ENCODE peak calls at places on chromosomes 4 and X, in ten cellular contexts. M is stomach, K is astrocyte, C is upper lobe of left lung, L is breast epithelium, Q is foreskin fibroblast, D is A549, T is cardiac muscle cell, B is GM06990, J is NB4. F is an unnamed sample.

GRCh38 chr4:170089743-170090666 is at the start of gene AADAT:
- DNase-seq in M (peak), K (peak), C (peak), L (no peak), Q (peak), D (peak), T (peak), B (peak), J (peak), F (peak)

GRCh38 chrX:40058719-40059118 is 39.0 kb downstream of the BCOR start:
- DNase-seq in M (peak), K (no peak), C (no peak), L (no peak), Q (no peak), D (no peak), T (no peak), B (no peak), J (no peak), F (no peak)

GRCh38 chr4:47490550-47490949 is 5.5 kb downstream of the ATP10D start:
- DNase-seq in M (no peak), K (peak), C (no peak), L (no peak), Q (peak), D (peak), T (peak), B (no peak), J (peak), F (peak)

GRCh38 chr4:157819693-157820464 is 352.9 kb downstream of the GASK1B start:
- DNase-seq in M (no peak), K (no peak), C (peak), L (no peak), Q (no peak), D (no peak), T (no peak), B (no peak), J (no peak), F (no peak)

GRCh38 chr4:6916587-6917444 is 7.2 kb downstream of the TBC1D14 start:
- DNase-seq in M (peak), K (peak), C (no peak), L (peak), Q (no peak), D (no peak), T (peak), B (no peak), J (peak), F (no peak)

GRCh38 chr4:4477796-4478195 is 64.1 kb downstream of the STX18 start:
- DNase-seq in M (no peak), K (peak), C (no peak), L (no peak), Q (no peak), D (no peak), T (no peak), B (no peak), J (no peak), F (no peak)

GRCh38 chrX:17459596-17459995 is 84.6 kb downstream of the NHS start:
- DNase-seq in M (no peak), K (peak), C (no peak), L (no peak), Q (peak), D (no peak), T (peak), B (no peak), J (no peak), F (peak)

GRCh38 chr4:190018201-190018920 is 8.7 kb downstream of the FRG2 start:
- DNase-seq in M (no peak), K (no peak), C (peak), L (no peak), Q (peak), D (no peak), T (no peak), B (no peak), J (no peak), F (no peak)

GRCh38 chr4:3510481-3510880 is 21.7 kb downstream of the LRPAP1 start:
- DNase-seq in M (no peak), K (no peak), C (peak), L (no peak), Q (no peak), D (no peak), T (no peak), B (no peak), J (no peak), F (no peak)

GRCh38 chr4:111454961-111455360 is 690.3 kb upstream of the FAM241A start:
- DNase-seq in M (no peak), K (no peak), C (no peak), L (no peak), Q (peak), D (no peak), T (peak), B (no peak), J (no peak), F (no peak)

GRCh38 chrX:109448539-109448938 is 33.3 kb downstream of the GUCY2F start:
- DNase-seq in M (no peak), K (no peak), C (no peak), L (no peak), Q (peak), D (no peak), T (no peak), B (no peak), J (no peak), F (no peak)

GRCh38 chrX:149877157-149877556 is 3.8 kb upstream of the MAGEA8 start:
- DNase-seq in M (no peak), K (no peak), C (no peak), L (no peak), Q (no peak), D (no peak), T (no peak), B (no peak), J (no peak), F (no peak)

GRCh38 chrX:152896450-152896849 is 1.4 kb upstream of the ZNF185 start:
- DNase-seq in M (no peak), K (no peak), C (no peak), L (no peak), Q (peak), D (peak), T (no peak), B (no peak), J (peak), F (no peak)

GRCh38 chrX:20270557-20270880 is 3.8 kb upstream of the RPS6KA3 start:
- DNase-seq in M (no peak), K (peak), C (no peak), L (no peak), Q (peak), D (no peak), T (peak), B (no peak), J (no peak), F (no peak)

GRCh38 chr4:7864685-7865084 is 75.0 kb downstream of the AFAP1 start:
- DNase-seq in M (no peak), K (no peak), C (no peak), L (no peak), Q (no peak), D (no peak), T (no peak), B (no peak), J (no peak), F (no peak)

GRCh38 chrX:54922547-54922946 is 1.9 kb downstream of the TRO start:
- DNase-seq in M (no peak), K (no peak), C (no peak), L (no peak), Q (no peak), D (no peak), T (no peak), B (no peak), J (no peak), F (no peak)

GRCh38 chrX:139639253-139639652 is 68.7 kb downstream of the MCF2 start:
- DNase-seq in M (no peak), K (no peak), C (no peak), L (no peak), Q (no peak), D (no peak), T (no peak), B (no peak), J (no peak), F (no peak)

GRCh38 chr4:130849985-130850632 is 1754.2 kb downstream of the C4orf33 start:
- DNase-seq in M (peak), K (peak), C (no peak), L (no peak), Q (no peak), D (no peak), T (peak), B (no peak), J (no peak), F (no peak)

GRCh38 chrX:2385224-2385623 is 115.6 kb downstream of the DHRSX start:
- DNase-seq in M (no peak), K (peak), C (no peak), L (no peak), Q (peak), D (peak), T (peak), B (no peak), J (no peak), F (peak)

DNA sequence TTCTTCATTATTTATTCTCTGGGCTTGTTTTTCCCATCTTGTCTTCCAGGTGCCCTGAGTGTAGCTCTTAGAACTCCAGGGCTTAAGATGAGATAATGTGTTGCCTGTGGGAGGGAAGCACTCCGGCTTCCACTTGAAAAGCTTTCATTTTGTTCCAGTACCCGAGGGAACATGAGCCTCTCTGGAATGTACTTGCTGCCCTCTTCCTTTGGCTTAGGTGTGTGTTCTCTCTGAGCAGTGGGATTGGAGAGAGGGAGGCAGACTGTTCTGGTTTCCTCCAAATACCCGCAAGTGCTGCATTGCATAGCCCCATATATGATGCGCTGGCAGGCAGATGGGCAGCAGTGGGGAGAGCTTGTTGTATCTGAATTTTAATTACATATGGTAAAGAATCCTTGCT is 861 bp upstream of the DTHD1 start:
- DNase-seq in M (no peak), K (no peak), C (no peak), L (no peak), Q (no peak), D (no peak), T (no peak), B (no peak), J (no peak), F (no peak)
- TF ChIP-seq CTCF in M (no peak), K (no peak), C (no peak), L (no peak), Q (no peak), D (no peak), T (no peak), B (no peak), J (no peak), F (no peak)

DNA sequence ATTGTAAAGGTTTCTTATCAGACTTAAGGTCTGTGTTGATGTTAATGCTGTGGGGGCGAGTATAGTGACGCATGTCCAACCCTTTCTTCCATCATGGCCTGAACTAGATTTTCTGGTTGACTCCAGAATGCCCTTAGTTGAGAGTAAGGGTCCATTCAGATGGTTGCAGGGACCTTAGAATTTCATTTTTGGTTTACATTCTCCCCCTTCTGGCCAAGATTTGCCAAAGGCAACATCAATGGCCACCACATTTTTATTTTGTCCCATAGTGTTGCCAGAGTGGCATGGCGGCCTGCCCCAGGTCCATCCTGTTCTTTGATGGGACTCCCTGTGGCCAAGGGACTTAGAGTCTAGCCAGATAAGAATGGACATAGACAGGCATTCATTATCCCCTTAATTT is 368.5 kb downstream of the GPM6A start:
- DNase-seq in M (no peak), K (no peak), C (no peak), L (no peak), Q (no peak), D (no peak), T (no peak), B (no peak), J (no peak), F (no peak)
- TF ChIP-seq CTCF in M (no peak), K (peak), C (no peak), L (no peak), Q (no peak), D (no peak), T (no peak), B (no peak), J (peak), F (no peak)

GRCh38 chr4:19486400-19486799 is 765.3 kb upstream of the SLIT2 start:
- DNase-seq in M (no peak), K (no peak), C (no peak), L (no peak), Q (peak), D (no peak), T (no peak), B (no peak), J (peak), F (no peak)
- TF ChIP-seq CTCF in M (no peak), K (no peak), C (no peak), L (no peak), Q (no peak), D (no peak), T (no peak), B (no peak), J (peak), F (peak)

GRCh38 chrX:45842916-45843315 is 642.2 kb upstream of the DIPK2B start:
- DNase-seq in M (no peak), K (no peak), C (no peak), L (no peak), Q (no peak), D (no peak), T (no peak), B (no peak), J (no peak), F (no peak)

GRCh38 chrX:45842207-45842900 is 641.7 kb upstream of the DIPK2B start:
- DNase-seq in M (no peak), K (peak), C (no peak), L (no peak), Q (no peak), D (no peak), T (no peak), B (no peak), J (no peak), F (no peak)

GRCh38 chrX:45845142-45845541 is 644.5 kb upstream of the DIPK2B start:
- DNase-seq in M (no peak), K (no peak), C (no peak), L (no peak), Q (no peak), D (no peak), T (no peak), B (no peak), J (no peak), F (no peak)

GRCh38 chrX:45846328-45846727 is 645.7 kb upstream of the DIPK2B start:
- DNase-seq in M (no peak), K (no peak), C (no peak), L (no peak), Q (no peak), D (no peak), T (no peak), B (no peak), J (no peak), F (no peak)

GRCh38 chrX:45843518-45843917 is 642.8 kb upstream of the DIPK2B start:
- DNase-seq in M (no peak), K (no peak), C (no peak), L (no peak), Q (peak), D (no peak), T (peak), B (no peak), J (peak), F (no peak)
- TF ChIP-seq CTCF in M (no peak), K (no peak), C (no peak), L (no peak), Q (no peak), D (peak), T (no peak), B (peak), J (no peak), F (no peak)

GRCh38 chr4:99947608-99948007 is 1.2 kb upstream of the DNAJB14 start:
- DNase-seq in M (no peak), K (no peak), C (no peak), L (no peak), Q (peak), D (no peak), T (no peak), B (no peak), J (peak), F (no peak)

GRCh38 chr4:99946346-99947189 is at the start of gene DNAJB14:
- DNase-seq in M (peak), K (peak), C (peak), L (peak), Q (peak), D (no peak), T (peak), B (peak), J (peak), F (peak)

GRCh38 chr4:99947190-99947578 is 766 bp upstream of the DNAJB14 start:
- DNase-seq in M (no peak), K (no peak), C (no peak), L (no peak), Q (peak), D (no peak), T (no peak), B (no peak), J (no peak), F (no peak)

GRCh38 chr4:99943904-99944437 is 2.4 kb downstream of the DNAJB14 start:
- DNase-seq in M (no peak), K (no peak), C (no peak), L (no peak), Q (no peak), D (no peak), T (no peak), B (peak), J (no peak), F (no peak)

GRCh38 chr4:99945718-99946345 is 586 bp downstream of the DNAJB14 start:
- DNase-seq in M (peak), K (peak), C (peak), L (no peak), Q (peak), D (no peak), T (peak), B (no peak), J (peak), F (peak)
- TF ChIP-seq CTCF in M (no peak), K (no peak), C (no peak), L (no peak), Q (no peak), D (no peak), T (no peak), B (no peak), J (no peak), F (no peak)

GRCh38 chrX:53481093-53481492 is 46.9 kb upstream of the HSD17B10 start:
- DNase-seq in M (peak), K (no peak), C (no peak), L (no peak), Q (peak), D (peak), T (no peak), B (no peak), J (peak), F (no peak)
- TF ChIP-seq CTCF in M (no peak), K (peak), C (no peak), L (no peak), Q (peak), D (peak), T (peak), B (peak), J (peak), F (peak)

GRCh38 chrX:97026406-97026805 is 142.7 kb downstream of the RPA4 start:
- DNase-seq in M (no peak), K (no peak), C (no peak), L (no peak), Q (no peak), D (no peak), T (peak), B (no peak), J (no peak), F (no peak)
- TF ChIP-seq CTCF in M (no peak), K (no peak), C (no peak), L (no peak), Q (no peak), D (peak), T (peak), B (no peak), J (no peak), F (no peak)

GRCh38 chr4:45072981-45073380 is 346.6 kb upstream of the GNPDA2 start:
- DNase-seq in M (no peak), K (no peak), C (no peak), L (no peak), Q (no peak), D (no peak), T (no peak), B (no peak), J (no peak), F (no peak)

GRCh38 chr4:45079616-45080015 is 353.3 kb upstream of the GNPDA2 start:
- DNase-seq in M (no peak), K (no peak), C (no peak), L (no peak), Q (no peak), D (no peak), T (no peak), B (no peak), J (no peak), F (no peak)

GRCh38 chr4:45078201-45078600 is 351.8 kb upstream of the GNPDA2 start:
- DNase-seq in M (no peak), K (no peak), C (no peak), L (no peak), Q (no peak), D (no peak), T (peak), B (no peak), J (no peak), F (no peak)
- TF ChIP-seq CTCF in M (no peak), K (no peak), C (no peak), L (no peak), Q (no peak), D (no peak), T (no peak), B (no peak), J (no peak), F (no peak)

DNA sequence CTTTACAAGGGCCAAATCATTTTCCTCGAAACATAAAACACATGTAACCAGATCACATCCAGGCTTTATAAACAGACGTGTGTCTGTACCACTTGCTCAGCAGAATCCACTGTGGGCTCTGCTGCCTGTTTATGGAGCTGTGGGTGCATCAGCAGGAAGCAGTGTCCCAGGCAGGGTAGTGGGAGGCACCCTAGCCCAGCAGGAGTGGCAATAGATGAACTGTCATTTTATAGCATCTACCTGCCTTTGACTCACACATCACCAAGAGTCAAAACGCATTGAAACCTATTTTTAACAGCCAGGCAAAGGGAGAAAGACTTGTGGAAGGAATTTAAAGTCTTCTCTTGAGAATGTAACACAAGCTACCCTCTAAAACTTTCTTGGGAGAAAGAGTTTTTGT is 169.1 kb upstream of the TENM3 start:
- DNase-seq in M (no peak), K (no peak), C (no peak), L (no peak), Q (no peak), D (no peak), T (no peak), B (no peak), J (no peak), F (no peak)
- TF ChIP-seq CTCF in M (no peak), K (no peak), C (no peak), L (no peak), Q (no peak), D (no peak), T (no peak), B (no peak), J (no peak), F (no peak)